ENCODE peak calls at places on chromosomes 1 and 21, in eight cellular contexts. R is GM23338, S is HCT116, B is Panc1, H is GM12878, N is upper lobe of left lung, J is K562, T is HepG2. O is an unnamed sample.

GRCh38 chr1:30403732-30404131 is 319.7 kb downstream of the MATN1 start:
- ATAC-seq in R (no peak), S (no peak), B (no peak), H (no peak), N (no peak), J (no peak), T (no peak), O (no peak)

GRCh38 chr21:14686466-14687276 is 140.6 kb upstream of the SAMSN1 start:
- ATAC-seq in R (no peak), S (no peak), B (no peak), H (peak), N (no peak), J (peak), T (no peak), O (no peak)

GRCh38 chr1:2528016-2528415 is 1.6 kb upstream of the PANK4 start:
- ATAC-seq in R (no peak), S (no peak), B (no peak), H (no peak), N (no peak), J (no peak), T (no peak), O (no peak)

GRCh38 chr21:15170614-15171013 is 105.8 kb upstream of the NRIP1 start:
- ATAC-seq in R (no peak), S (no peak), B (no peak), H (no peak), N (no peak), J (no peak), T (no peak), O (no peak)

GRCh38 chr1:222084996-222085395 is 343.1 kb upstream of the DUSP10 start:
- ATAC-seq in R (no peak), S (no peak), B (no peak), H (no peak), N (peak), J (no peak), T (no peak), O (peak)

GRCh38 chr1:94383966-94384408 is 34.2 kb upstream of the ABCD3 start:
- ATAC-seq in R (no peak), S (no peak), B (peak), H (peak), N (peak), J (no peak), T (peak), O (no peak)

GRCh38 chr1:77986810-77987209 is 7.9 kb upstream of the FUBP1 start:
- ATAC-seq in R (no peak), S (peak), B (no peak), H (peak), N (no peak), J (peak), T (no peak), O (no peak)

GRCh38 chr21:37429356-37429755 is 62.8 kb downstream of the DYRK1A start:
- ATAC-seq in R (peak), S (no peak), B (no peak), H (no peak), N (no peak), J (peak), T (no peak), O (no peak)

GRCh38 chr1:201091256-201091655 is 21.0 kb downstream of the CACNA1S start:
- ATAC-seq in R (no peak), S (no peak), B (no peak), H (no peak), N (no peak), J (no peak), T (no peak), O (no peak)

GRCh38 chr21:25062061-25062460 is 545.2 kb downstream of the MRPL39 start:
- ATAC-seq in R (peak), S (no peak), B (no peak), H (peak), N (no peak), J (no peak), T (no peak), O (no peak)

GRCh38 chr1:18486195-18486594 is 5.5 kb downstream of the KLHDC7A start:
- ATAC-seq in R (peak), S (peak), B (peak), H (no peak), N (no peak), J (peak), T (peak), O (no peak)

GRCh38 chr1:109948285-109948630 is 36.3 kb upstream of the AHCYL1 start:
- ATAC-seq in R (no peak), S (no peak), B (peak), H (peak), N (no peak), J (no peak), T (peak), O (no peak)

GRCh38 chr1:45954401-45954847 is 151.0 kb downstream of the MAST2 start:
- ATAC-seq in R (peak), S (peak), B (no peak), H (no peak), N (peak), J (peak), T (peak), O (peak)

GRCh38 chr1:162740755-162741154 is 49.7 kb upstream of the HSD17B7 start:
- ATAC-seq in R (no peak), S (no peak), B (no peak), H (no peak), N (no peak), J (no peak), T (peak), O (no peak)

DNA sequence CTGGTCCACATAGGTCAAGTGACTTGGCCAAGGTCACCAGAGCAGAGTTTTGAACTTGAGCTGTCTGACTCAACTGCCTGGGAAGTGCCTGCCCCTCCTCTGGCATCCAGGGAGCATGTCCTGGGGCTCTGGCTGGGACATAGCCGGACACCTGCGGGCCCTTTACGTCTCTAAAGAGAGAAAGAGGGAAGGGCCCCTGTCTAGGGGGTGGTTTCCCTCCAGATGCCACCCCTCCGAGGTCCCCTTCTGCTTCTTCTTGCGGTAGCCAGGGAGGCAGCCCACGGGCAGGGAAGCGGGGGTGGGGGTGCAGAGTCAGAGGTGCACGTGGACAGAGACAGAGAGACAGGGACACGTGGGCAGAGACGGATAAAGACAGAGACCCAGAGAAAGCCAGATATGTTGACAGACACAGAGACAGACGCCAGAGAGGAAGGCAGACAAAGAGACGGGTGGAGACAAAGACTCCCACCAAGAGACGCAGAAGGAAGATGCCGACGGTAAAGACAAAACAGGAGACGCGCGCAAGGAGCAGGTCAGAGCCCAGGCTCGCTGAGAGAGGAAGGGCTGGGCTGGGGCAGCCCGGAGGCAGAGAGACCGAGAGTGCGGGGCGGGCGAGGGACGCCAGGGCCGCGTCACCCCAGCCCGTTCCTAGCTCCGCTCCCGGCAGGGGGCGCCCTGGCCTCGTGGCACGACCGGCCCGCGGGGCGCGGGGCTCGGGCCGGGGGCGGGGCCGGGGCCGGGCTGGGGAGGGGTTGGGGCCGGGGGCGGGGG is 458 bp upstream of the ALPL start:
- ATAC-seq in R (peak), S (peak), B (peak), H (peak), N (peak), J (peak), T (peak), O (peak)
- TF ChIP-seq POLR2AphosphoS5 in R (no peak), S (no peak), B (no peak), H (no peak), N (no peak), J (no peak), T (no peak), O (no peak)

DNA sequence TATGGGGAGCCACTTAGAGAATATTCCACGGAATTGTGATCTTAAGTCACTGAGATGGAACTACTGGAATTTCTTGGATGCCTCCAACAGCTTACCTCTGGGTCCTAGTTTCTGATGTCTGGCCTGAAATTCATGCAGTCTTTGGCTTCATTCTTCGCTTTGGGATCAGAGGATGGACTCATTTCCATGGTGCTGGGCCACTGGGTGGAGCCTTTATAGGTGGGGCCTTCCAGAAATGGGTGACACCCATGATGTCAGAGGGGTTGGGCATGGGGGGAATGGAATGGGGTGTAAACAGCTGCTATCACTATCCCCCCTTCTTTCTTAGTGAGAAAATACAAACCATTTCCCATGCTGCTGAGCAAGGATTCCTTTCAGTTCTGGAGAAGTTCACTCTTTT is 73.7 kb upstream of the FGGY start:
- ATAC-seq in R (no peak), S (no peak), B (no peak), H (no peak), N (peak), J (no peak), T (no peak), O (peak)
- TF ChIP-seq CTCF in R (no peak), S (no peak), B (no peak), H (no peak), N (no peak), J (no peak), T (no peak), O (no peak)

GRCh38 chr1:157144509-157144908 is 6.3 kb upstream of the ETV3 start:
- ATAC-seq in R (no peak), S (no peak), B (no peak), H (no peak), N (no peak), J (no peak), T (no peak), O (no peak)
- TF ChIP-seq POLR2AphosphoS5 in R (no peak), S (no peak), B (no peak), H (no peak), N (no peak), J (no peak), T (no peak), O (no peak)

DNA sequence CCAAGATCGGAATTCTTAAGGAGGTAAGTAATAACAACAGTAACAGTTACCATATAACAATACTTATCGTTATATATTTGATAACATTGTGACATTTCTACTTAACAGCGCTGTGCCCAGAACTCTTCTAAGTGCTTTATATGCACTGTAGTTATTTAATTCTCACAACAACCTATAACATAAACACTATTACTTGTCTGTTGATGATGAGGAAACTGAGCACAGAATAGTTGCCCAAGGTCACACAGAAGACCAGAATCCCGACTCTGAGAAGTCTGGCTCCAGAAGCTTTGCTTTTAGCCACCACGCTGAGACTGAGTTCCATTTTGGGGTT is 2.4 kb upstream of the ANXA9 start:
- ATAC-seq in R (no peak), S (no peak), B (no peak), H (no peak), N (no peak), J (no peak), T (no peak), O (no peak)
- TF ChIP-seq CTCF in R (no peak), S (no peak), B (no peak), H (no peak), N (no peak), J (no peak), T (no peak), O (no peak)

GRCh38 chr1:108828074-108828961 is 28.6 kb downstream of the AKNAD1 start:
- ATAC-seq in R (peak), S (peak), B (peak), H (peak), N (peak), J (peak), T (peak), O (peak)
- TF ChIP-seq POLR2AphosphoS5 in R (no peak), S (no peak), B (no peak), H (no peak), N (peak), J (no peak), T (no peak), O (peak)

GRCh38 chr1:9722378-9722749 is 70.8 kb downstream of the PIK3CD start:
- ATAC-seq in R (no peak), S (no peak), B (no peak), H (no peak), N (no peak), J (no peak), T (no peak), O (no peak)

GRCh38 chr1:9723068-9723805 is 71.7 kb downstream of the PIK3CD start:
- ATAC-seq in R (no peak), S (no peak), B (no peak), H (no peak), N (no peak), J (no peak), T (no peak), O (no peak)

GRCh38 chr1:9720785-9721605 is 69.5 kb downstream of the PIK3CD start:
- ATAC-seq in R (peak), S (no peak), B (no peak), H (no peak), N (no peak), J (no peak), T (no peak), O (no peak)

GRCh38 chr1:9719978-9720722 is 68.6 kb downstream of the PIK3CD start:
- ATAC-seq in R (no peak), S (no peak), B (no peak), H (no peak), N (no peak), J (no peak), T (no peak), O (no peak)

DNA sequence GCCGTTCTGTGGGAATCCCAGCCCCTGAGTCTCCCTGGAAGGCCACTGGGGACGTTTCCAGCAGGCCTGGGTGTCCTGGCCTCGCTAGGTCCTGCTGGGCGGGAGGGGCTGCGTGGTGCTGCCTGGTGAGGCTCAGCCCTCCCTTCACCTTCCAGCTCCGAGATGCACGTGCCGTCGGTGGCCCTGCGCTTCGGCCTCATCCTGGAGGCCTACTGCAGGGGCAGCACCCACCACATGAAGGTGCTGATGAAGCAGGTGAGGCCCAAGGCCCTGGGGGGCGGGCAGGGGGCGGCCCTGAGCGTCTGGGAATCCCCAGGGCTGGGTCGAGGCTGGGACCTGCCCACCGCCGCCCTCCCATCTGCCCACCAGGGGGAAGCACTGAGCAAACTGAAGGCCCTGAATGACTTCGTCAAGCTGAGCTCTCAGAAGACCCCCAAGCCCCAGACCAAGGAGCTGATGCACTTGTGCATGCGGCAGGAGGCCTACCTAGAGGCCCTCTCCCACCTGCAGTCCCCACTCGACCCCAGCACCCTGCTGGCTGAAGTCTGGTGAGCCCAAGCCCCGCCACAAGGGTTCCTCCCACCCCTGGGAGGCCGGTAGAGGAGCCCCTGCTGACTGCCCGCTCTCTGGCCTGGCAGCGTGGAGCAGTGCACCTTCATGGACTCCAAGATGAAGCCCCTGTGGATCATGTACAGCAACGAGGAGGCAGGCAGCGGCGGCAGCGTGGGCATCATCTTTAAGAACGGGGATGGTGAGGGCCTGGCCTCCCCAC is 70.3 kb downstream of the PIK3CD start:
- ATAC-seq in R (peak), S (peak), B (no peak), H (peak), N (no peak), J (peak), T (peak), O (no peak)
- TF ChIP-seq CTCF in R (peak), S (peak), B (peak), H (peak), N (peak), J (peak), T (peak), O (peak)

GRCh38 chr1:35808376-35809155 is 750 bp downstream of the AGO4 start:
- ATAC-seq in R (peak), S (peak), B (peak), H (peak), N (peak), J (peak), T (peak), O (peak)

GRCh38 chr1:35809156-35810095 is 1.6 kb downstream of the AGO4 start:
- ATAC-seq in R (no peak), S (no peak), B (no peak), H (no peak), N (no peak), J (peak), T (peak), O (no peak)

GRCh38 chr1:35810096-35810860 is 2.5 kb downstream of the AGO4 start:
- ATAC-seq in R (no peak), S (no peak), B (no peak), H (no peak), N (no peak), J (no peak), T (no peak), O (no peak)

GRCh38 chr1:35807614-35808375 is at the start of gene AGO4:
- ATAC-seq in R (peak), S (peak), B (peak), H (peak), N (peak), J (peak), T (peak), O (peak)
- TF ChIP-seq POLR2AphosphoS5 in R (peak), S (peak), B (peak), H (no peak), N (peak), J (peak), T (no peak), O (no peak)